ENCODE peak calls at places on chromosomes 1 and 21, in nine cellular contexts. R is aorta, M is tibial nerve, Q is pancreas, J is transverse colon, E is neural progenitor cell, Z is heart left ventricle, I is body of pancreas, L is mammary epithelial cell. G is an unnamed sample. For H3K4me1, the result is how much of the 10 kb centered on the place peaks cover.

GRCh38 chr1:37143818-37144217 is 109.5 kb upstream of the GRIK3 start:
- DNase-seq in E (peak), I (no peak), L (no peak), J (no peak), R (no peak), Q (no peak), Z (no peak), M (no peak), G (no peak)

GRCh38 chr1:198212675-198213074 is 55.9 kb downstream of the NEK7 start:
- DNase-seq in M (no peak), E (no peak), J (no peak), Z (peak), I (no peak), R (no peak), Q (no peak), L (peak), G (no peak)

GRCh38 chr1:109425902-109426277 is 358 bp downstream of the PSMA5 start:
- DNase-seq in Q (no peak), Z (peak), J (peak), R (no peak), M (no peak), E (no peak), I (no peak), L (no peak), G (peak)

GRCh38 chr1:55826413-55827080 is 611.4 kb upstream of the USP24 start:
- DNase-seq in M (no peak), L (no peak), J (no peak), R (no peak), Q (no peak), I (no peak), E (no peak), Z (no peak), G (no peak)

GRCh38 chr1:39379187-39379586 is 112.2 kb upstream of the BMP8A start:
- DNase-seq in E (no peak), R (no peak), I (no peak), L (no peak), J (no peak), Z (no peak), Q (no peak), M (no peak), G (no peak)

GRCh38 chr1:46300673-46301405 is 2.6 kb downstream of the LRRC41 start:
- DNase-seq in L (peak), Z (no peak), M (no peak), E (no peak), I (no peak), R (no peak), Q (no peak), J (no peak), G (no peak)

GRCh38 chr21:42080788-42081083 is 9.6 kb downstream of the UMODL1 start:
- DNase-seq in Q (no peak), M (no peak), L (peak), J (no peak), Z (no peak), I (no peak), R (no peak), E (no peak), G (no peak)

GRCh38 chr1:201885531-201886075 is 3.1 kb upstream of the SHISA4 start:
- DNase-seq in R (no peak), L (peak), E (no peak), M (no peak), J (no peak), Q (no peak), I (no peak), Z (peak), G (no peak)

GRCh38 chr1:159492575-159493323 is 43.1 kb downstream of the OR10J5 start:
- DNase-seq in L (no peak), E (no peak), R (no peak), Q (no peak), Z (no peak), J (no peak), M (no peak), I (no peak), G (no peak)

GRCh38 chr1:237164406-237165352 is 122.7 kb downstream of the RYR2 start:
- DNase-seq in Z (no peak), L (no peak), Q (no peak), J (no peak), I (no peak), E (no peak), M (no peak), R (no peak), G (no peak)

DNA sequence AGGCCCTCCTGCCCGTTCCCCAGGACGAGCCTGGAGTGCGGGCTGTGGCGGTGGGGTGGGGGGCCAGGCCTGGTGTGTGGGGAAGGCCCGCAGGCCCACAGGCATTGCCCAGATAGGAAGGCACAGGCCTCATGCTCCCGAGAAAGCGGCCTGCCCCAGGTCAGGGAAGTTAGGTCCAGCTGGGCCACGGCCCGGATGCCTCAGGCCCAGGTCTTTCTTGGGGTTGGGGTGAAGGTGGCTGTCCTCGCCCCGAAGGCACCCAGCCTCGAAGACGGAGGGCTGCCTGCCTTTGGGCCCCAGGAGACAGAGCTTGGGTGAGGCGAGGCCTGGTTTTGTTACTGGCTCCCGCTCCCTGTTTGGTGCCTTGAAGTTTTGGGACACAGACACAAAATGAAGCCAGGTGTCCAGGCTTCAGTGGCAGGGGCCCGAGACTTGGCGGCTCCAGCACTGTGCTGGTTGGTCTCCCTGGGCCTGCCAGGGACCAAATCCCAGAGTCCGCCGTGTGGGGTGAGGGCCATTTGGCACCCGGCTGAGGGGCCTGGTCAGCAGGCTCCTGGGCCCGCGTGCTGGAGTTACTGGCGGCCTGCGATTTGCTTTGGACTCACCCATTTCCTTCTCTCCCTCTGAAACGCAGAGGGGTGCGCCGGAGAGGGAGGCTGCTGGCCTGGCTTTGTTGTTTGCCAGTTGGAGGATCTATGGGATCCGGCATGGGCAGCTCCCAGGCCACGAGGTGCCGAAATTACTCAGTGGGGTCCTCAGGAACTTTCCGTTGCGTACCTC is 2.0 kb downstream of the SKI start:
- DNase-seq in I (no peak), R (peak), M (no peak), E (no peak), J (no peak), Z (no peak), L (peak), Q (peak), G (peak)
- H3K4me1 ChIP-seq in I (half or more), R (under half), M (half or more), E (under half), J (half or more), Z (half or more), L (under half), Q (under half), G (under half)

GRCh38 chr1:228144213-228145049 is 4.4 kb downstream of the GUK1 start:
- DNase-seq in M (peak), Q (no peak), J (no peak), R (no peak), L (no peak), Z (no peak), I (no peak), E (no peak), G (no peak)
- H3K4me1 ChIP-seq in M (under half), Q (under half), J (under half), R (under half), L (under half), Z (half or more), I (under half), E (under half), G (under half)

DNA sequence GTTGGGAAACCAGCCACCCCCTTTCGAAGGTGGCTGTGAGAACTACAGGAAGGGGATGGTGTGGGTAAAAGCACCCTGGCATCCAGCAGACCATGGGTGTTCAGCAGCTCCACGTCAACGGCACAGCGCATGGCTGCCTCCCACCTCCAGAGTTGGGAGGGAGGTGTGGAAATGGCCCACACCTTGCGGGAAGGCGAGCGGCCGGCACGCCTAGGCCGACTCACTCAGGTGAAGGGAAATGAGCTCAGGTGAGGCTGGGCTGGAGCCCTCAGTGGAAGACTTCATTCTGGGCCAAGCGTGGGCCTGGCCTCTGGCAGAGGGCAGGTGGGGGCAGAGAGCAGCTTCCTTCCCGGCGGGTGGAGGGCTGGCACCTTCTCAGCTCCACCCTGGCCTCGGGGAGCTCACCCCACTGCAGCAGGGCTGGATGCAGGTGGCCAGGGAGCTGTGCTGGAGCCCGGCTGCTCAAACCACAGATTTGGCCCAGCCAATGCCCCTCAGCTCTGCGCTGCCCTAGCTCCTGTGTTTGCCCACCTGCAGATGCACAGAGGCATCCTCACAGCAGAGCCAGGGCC is 24.8 kb upstream of the ALDH4A1 start:
- DNase-seq in J (peak), L (peak), M (no peak), R (no peak), E (no peak), Z (no peak), Q (no peak), I (no peak), G (no peak)
- H3K4me1 ChIP-seq in J (under half), L (half or more), M (under half), R (under half), E (under half), Z (half or more), Q (under half), I (half or more), G (under half)

GRCh38 chr1:167454304-167454928 is 63.9 kb downstream of the CD247 start:
- DNase-seq in L (no peak), Q (no peak), E (no peak), J (no peak), M (no peak), R (no peak), Z (no peak), I (no peak), G (no peak)
- H3K4me1 ChIP-seq in L (under half), Q (under half), E (under half), J (under half), M (under half), R (under half), Z (under half), I (under half), G (under half)